ENCODE peak calls at places on chromosomes 4 and X, in ten cellular contexts. O is prostate gland, H is LoVo, W is kidney tubule cell, R is A549, V is cardiac muscle cell, C is COR-L47, N is HFF-Myc, B is fibroblast of mammary gland, F is GM13976. J is an unnamed sample.

GRCh38 chrX:22097295-22097694 is 65.2 kb downstream of the PHEX start:
- DNase-seq in O (no peak), H (no peak), W (peak; percentile 48), R (no peak), V (peak; percentile 17), C (no peak), N (peak; percentile 61), B (peak; percentile 96), F (no peak), J (no peak)

GRCh38 chr4:158530898-158531297 is 9.2 kb downstream of the RXFP1 start:
- DNase-seq in O (no peak), H (no peak), W (no peak), R (no peak), V (no peak), C (no peak), N (no peak), B (no peak), F (no peak), J (no peak)

GRCh38 chr4:162485486-162485885 is 321.7 kb upstream of the FSTL5 start:
- DNase-seq in O (no peak), H (peak; percentile 63), W (peak; percentile 75), R (no peak), V (no peak), C (no peak), N (no peak), B (peak; percentile 30), F (no peak), J (no peak)

GRCh38 chr4:70895846-70896435 is 6.2 kb upstream of the MOB1B start:
- DNase-seq in O (no peak), H (no peak), W (peak; percentile 60), R (no peak), V (no peak), C (no peak), N (no peak), B (no peak), F (no peak), J (no peak)

GRCh38 chrX:72621163-72621562 is 48.5 kb upstream of the HDAC8 start:
- DNase-seq in O (no peak), H (no peak), W (peak; percentile 14), R (peak; percentile 8), V (no peak), C (no peak), N (no peak), B (peak; percentile 33), F (no peak), J (no peak)

GRCh38 chr4:15398001-15398400 is 29.8 kb upstream of the C1QTNF7 start:
- DNase-seq in O (no peak), H (no peak), W (no peak), R (no peak), V (no peak), C (no peak), N (no peak), B (no peak), F (no peak), J (no peak)

GRCh38 chrX:119573840-119574393 is 446 bp upstream of the UBE2A start:
- DNase-seq in O (no peak), H (no peak), W (peak; percentile 26), R (peak; percentile 44), V (peak; percentile 65), C (no peak), N (no peak), B (peak; percentile 50), F (peak; percentile 35), J (no peak)

GRCh38 chr4:70932984-70933383 is 30.8 kb downstream of the MOB1B start:
- DNase-seq in O (no peak), H (no peak), W (no peak), R (no peak), V (no peak), C (no peak), N (no peak), B (no peak), F (no peak), J (no peak)

GRCh38 chrX:104568304-104568915 is 2.4 kb downstream of the IL1RAPL2 start:
- DNase-seq in O (no peak), H (no peak), W (no peak), R (no peak), V (no peak), C (no peak), N (no peak), B (no peak), F (no peak), J (no peak)

GRCh38 chrX:45806410-45807121 is 605.9 kb upstream of the DIPK2B start:
- DNase-seq in O (no peak), H (no peak), W (peak; percentile 60), R (no peak), V (peak; percentile 90), C (no peak), N (peak; percentile 65), B (peak; percentile 97), F (peak; percentile 25), J (no peak)

GRCh38 chrX:123481908-123482873 is 250.7 kb downstream of the THOC2 start:
- DNase-seq in O (no peak), H (no peak), W (no peak), R (no peak), V (peak; percentile 35), C (no peak), N (no peak), B (peak; percentile 70), F (no peak), J (no peak)